ENCODE peak calls at places on chromosome 1, in nine cellular contexts. One of them, this sample, is unnamed.

GRCh38 chr1:47794530-47794929 is 202.7 kb downstream of the TRABD2B start:
- DNase-seq in iPS-NIHi11: no peak
- DNase-seq in NCI-H2029 treated with DMSO at 0.1 percent for 48 hours: no peak
- DNase-seq in PC-3: no peak
- DNase-seq in keratinocyte: no peak
- DNase-seq in NCI-H1105: no peak
- DNase-seq in HTR-8/SVneo: no peak
- DNase-seq in kidney glomerular epithelial cell: no peak
- DNase-seq in DMS153: no peak
- DNase-seq in this sample: no peak

GRCh38 chr1:165816801-165817497 is 10.5 kb upstream of the UCK2 start:
- DNase-seq in HTR-8/SVneo: no peak
- DNase-seq in kidney glomerular epithelial cell: no peak
- DNase-seq in NCI-H1105: no peak
- DNase-seq in keratinocyte: no peak
- DNase-seq in DMS153: no peak
- DNase-seq in NCI-H2029 treated with DMSO at 0.1 percent for 48 hours: no peak
- DNase-seq in PC-3: no peak
- DNase-seq in iPS-NIHi11: no peak
- DNase-seq in this sample: no peak

GRCh38 chr1:1926346-1926811 is 7.3 kb upstream of the TMEM52 start:
- DNase-seq in kidney glomerular epithelial cell: no peak
- DNase-seq in iPS-NIHi11: no peak
- DNase-seq in PC-3: no peak
- DNase-seq in NCI-H2029 treated with DMSO at 0.1 percent for 48 hours: no peak
- DNase-seq in keratinocyte: no peak
- DNase-seq in NCI-H1105: no peak
- DNase-seq in DMS153: no peak
- DNase-seq in HTR-8/SVneo: no peak
- DNase-seq in this sample: no peak

GRCh38 chr1:182642461-182642860 is 38.3 kb upstream of the RGS16 start:
- DNase-seq in kidney glomerular epithelial cell: no peak
- DNase-seq in NCI-H2029 treated with DMSO at 0.1 percent for 48 hours: no peak
- DNase-seq in HTR-8/SVneo: no peak
- DNase-seq in PC-3: no peak
- DNase-seq in NCI-H1105: no peak
- DNase-seq in iPS-NIHi11: no peak
- DNase-seq in DMS153: no peak
- DNase-seq in keratinocyte: no peak
- DNase-seq in this sample: no peak

GRCh38 chr1:9882296-9882944 is 27.6 kb downstream of the CTNNBIP1 start:
- DNase-seq in DMS153: no peak
- DNase-seq in keratinocyte: no peak
- DNase-seq in NCI-H2029 treated with DMSO at 0.1 percent for 48 hours: no peak
- DNase-seq in iPS-NIHi11: no peak
- DNase-seq in PC-3: no peak
- DNase-seq in kidney glomerular epithelial cell: no peak
- DNase-seq in NCI-H1105: no peak
- DNase-seq in HTR-8/SVneo: no peak
- DNase-seq in this sample: no peak

GRCh38 chr1:29410476-29410875 is 174.2 kb downstream of the PTPRU start:
- DNase-seq in NCI-H2029 treated with DMSO at 0.1 percent for 48 hours: peak
- DNase-seq in kidney glomerular epithelial cell: no peak
- DNase-seq in DMS153: peak
- DNase-seq in keratinocyte: no peak
- DNase-seq in PC-3: no peak
- DNase-seq in HTR-8/SVneo: no peak
- DNase-seq in iPS-NIHi11: no peak
- DNase-seq in NCI-H1105: peak
- DNase-seq in this sample: no peak

GRCh38 chr1:24003331-24003972 is 23.3 kb upstream of the SRSF10 start:
- DNase-seq in NCI-H2029 treated with DMSO at 0.1 percent for 48 hours: peak
- DNase-seq in PC-3: peak
- DNase-seq in iPS-NIHi11: peak
- DNase-seq in DMS153: peak
- DNase-seq in kidney glomerular epithelial cell: no peak
- DNase-seq in NCI-H1105: no peak
- DNase-seq in HTR-8/SVneo: peak
- DNase-seq in keratinocyte: no peak
- DNase-seq in this sample: no peak

GRCh38 chr1:228085287-228085926 is 2.9 kb downstream of the ARF1 start:
- DNase-seq in NCI-H1105: no peak
- DNase-seq in kidney glomerular epithelial cell: peak
- DNase-seq in PC-3: peak
- DNase-seq in NCI-H2029 treated with DMSO at 0.1 percent for 48 hours: no peak
- DNase-seq in DMS153: no peak
- DNase-seq in keratinocyte: no peak
- DNase-seq in HTR-8/SVneo: no peak
- DNase-seq in iPS-NIHi11: no peak
- DNase-seq in this sample: no peak

GRCh38 chr1:209850342-209850979 is 22.7 kb downstream of the UTP25 start:
- DNase-seq in DMS153: peak
- DNase-seq in NCI-H1105: peak
- DNase-seq in NCI-H2029 treated with DMSO at 0.1 percent for 48 hours: no peak
- DNase-seq in kidney glomerular epithelial cell: peak
- DNase-seq in keratinocyte: no peak
- DNase-seq in PC-3: peak
- DNase-seq in HTR-8/SVneo: peak
- DNase-seq in iPS-NIHi11: peak
- DNase-seq in this sample: no peak

GRCh38 chr1:25140073-25140797 is 92.1 kb downstream of the SYF2 start:
- DNase-seq in NCI-H1105: no peak
- DNase-seq in PC-3: no peak
- DNase-seq in NCI-H2029 treated with DMSO at 0.1 percent for 48 hours: no peak
- DNase-seq in DMS153: no peak
- DNase-seq in keratinocyte: no peak
- DNase-seq in HTR-8/SVneo: no peak
- DNase-seq in kidney glomerular epithelial cell: no peak
- DNase-seq in iPS-NIHi11: no peak
- DNase-seq in this sample: peak

GRCh38 chr1:52348704-52349301 is 17.2 kb downstream of the CC2D1B start:
- DNase-seq in keratinocyte: no peak
- DNase-seq in iPS-NIHi11: peak
- DNase-seq in NCI-H1105: peak
- DNase-seq in NCI-H2029 treated with DMSO at 0.1 percent for 48 hours: no peak
- DNase-seq in HTR-8/SVneo: no peak
- DNase-seq in kidney glomerular epithelial cell: no peak
- DNase-seq in DMS153: no peak
- DNase-seq in PC-3: peak
- DNase-seq in this sample: no peak

GRCh38 chr1:29569971-29570634 is 333.8 kb downstream of the PTPRU start:
- DNase-seq in PC-3: peak
- DNase-seq in DMS153: no peak
- DNase-seq in kidney glomerular epithelial cell: peak
- DNase-seq in NCI-H1105: no peak
- DNase-seq in keratinocyte: peak
- DNase-seq in iPS-NIHi11: no peak
- DNase-seq in NCI-H2029 treated with DMSO at 0.1 percent for 48 hours: no peak
- DNase-seq in HTR-8/SVneo: peak
- DNase-seq in this sample: no peak

GRCh38 chr1:66353207-66353606 is 180.7 kb upstream of the SGIP1 start:
- DNase-seq in keratinocyte: no peak
- DNase-seq in PC-3: no peak
- DNase-seq in NCI-H2029 treated with DMSO at 0.1 percent for 48 hours: no peak
- DNase-seq in iPS-NIHi11: peak
- DNase-seq in kidney glomerular epithelial cell: no peak
- DNase-seq in NCI-H1105: no peak
- DNase-seq in HTR-8/SVneo: no peak
- DNase-seq in DMS153: no peak
- DNase-seq in this sample: no peak

GRCh38 chr1:17098440-17099317 is 20.6 kb downstream of the PADI2 start:
- DNase-seq in NCI-H2029 treated with DMSO at 0.1 percent for 48 hours: no peak
- DNase-seq in iPS-NIHi11: no peak
- DNase-seq in keratinocyte: no peak
- DNase-seq in DMS153: no peak
- DNase-seq in NCI-H1105: no peak
- DNase-seq in PC-3: no peak
- DNase-seq in kidney glomerular epithelial cell: no peak
- DNase-seq in HTR-8/SVneo: no peak
- DNase-seq in this sample: no peak

GRCh38 chr1:85580046-85580411 is 532 bp upstream of the CCN1 start:
- DNase-seq in NCI-H1105: no peak
- DNase-seq in iPS-NIHi11: peak
- DNase-seq in DMS153: no peak
- DNase-seq in NCI-H2029 treated with DMSO at 0.1 percent for 48 hours: no peak
- DNase-seq in keratinocyte: no peak
- DNase-seq in kidney glomerular epithelial cell: peak
- DNase-seq in PC-3: peak
- DNase-seq in HTR-8/SVneo: no peak
- DNase-seq in this sample: peak

GRCh38 chr1:98940680-98941079 is 64.0 kb downstream of the PLPPR5 start:
- DNase-seq in NCI-H1105: no peak
- DNase-seq in DMS153: no peak
- DNase-seq in NCI-H2029 treated with DMSO at 0.1 percent for 48 hours: no peak
- DNase-seq in HTR-8/SVneo: peak
- DNase-seq in kidney glomerular epithelial cell: peak
- DNase-seq in PC-3: peak
- DNase-seq in keratinocyte: no peak
- DNase-seq in iPS-NIHi11: no peak
- DNase-seq in this sample: no peak

GRCh38 chr1:59043796-59044195 is 253.1 kb upstream of the FGGY start:
- DNase-seq in HTR-8/SVneo: peak
- DNase-seq in keratinocyte: no peak
- DNase-seq in NCI-H2029 treated with DMSO at 0.1 percent for 48 hours: no peak
- DNase-seq in kidney glomerular epithelial cell: peak
- DNase-seq in DMS153: no peak
- DNase-seq in NCI-H1105: no peak
- DNase-seq in PC-3: peak
- DNase-seq in iPS-NIHi11: no peak
- DNase-seq in this sample: no peak

GRCh38 chr1:53075206-53075605 is 13.2 kb downstream of the PODN start:
- DNase-seq in keratinocyte: no peak
- DNase-seq in kidney glomerular epithelial cell: no peak
- DNase-seq in HTR-8/SVneo: no peak
- DNase-seq in iPS-NIHi11: no peak
- DNase-seq in NCI-H2029 treated with DMSO at 0.1 percent for 48 hours: no peak
- DNase-seq in PC-3: no peak
- DNase-seq in NCI-H1105: no peak
- DNase-seq in DMS153: no peak
- DNase-seq in this sample: no peak

GRCh38 chr1:180269848-180270766 is 40.0 kb downstream of the LHX4 start:
- DNase-seq in NCI-H2029 treated with DMSO at 0.1 percent for 48 hours: no peak
- DNase-seq in iPS-NIHi11: peak
- DNase-seq in kidney glomerular epithelial cell: no peak
- DNase-seq in HTR-8/SVneo: no peak
- DNase-seq in DMS153: no peak
- DNase-seq in NCI-H1105: no peak
- DNase-seq in PC-3: peak
- DNase-seq in keratinocyte: no peak
- DNase-seq in this sample: no peak

GRCh38 chr1:197618065-197618464 is 157.2 kb downstream of the DENND1B start:
- DNase-seq in iPS-NIHi11: no peak
- DNase-seq in NCI-H2029 treated with DMSO at 0.1 percent for 48 hours: no peak
- DNase-seq in NCI-H1105: peak
- DNase-seq in DMS153: no peak
- DNase-seq in HTR-8/SVneo: no peak
- DNase-seq in kidney glomerular epithelial cell: no peak
- DNase-seq in PC-3: no peak
- DNase-seq in keratinocyte: no peak
- DNase-seq in this sample: no peak

GRCh38 chr1:153805042-153805745 is 30.0 kb downstream of the SLC27A3 start:
- DNase-seq in NCI-H1105: no peak
- DNase-seq in DMS153: peak
- DNase-seq in iPS-NIHi11: no peak
- DNase-seq in PC-3: peak
- DNase-seq in NCI-H2029 treated with DMSO at 0.1 percent for 48 hours: peak
- DNase-seq in HTR-8/SVneo: peak
- DNase-seq in keratinocyte: peak
- DNase-seq in kidney glomerular epithelial cell: peak
- DNase-seq in this sample: peak

GRCh38 chr1:58722414-58722813 is 22.6 kb upstream of the MYSM1 start:
- DNase-seq in HTR-8/SVneo: no peak
- DNase-seq in NCI-H2029 treated with DMSO at 0.1 percent for 48 hours: no peak
- DNase-seq in iPS-NIHi11: no peak
- DNase-seq in keratinocyte: no peak
- DNase-seq in kidney glomerular epithelial cell: no peak
- DNase-seq in DMS153: no peak
- DNase-seq in NCI-H1105: no peak
- DNase-seq in PC-3: no peak
- DNase-seq in this sample: no peak

GRCh38 chr1:108141604-108142003 is 58.5 kb downstream of the SLC25A24 start:
- DNase-seq in PC-3: peak
- DNase-seq in iPS-NIHi11: no peak
- DNase-seq in HTR-8/SVneo: no peak
- DNase-seq in NCI-H1105: no peak
- DNase-seq in NCI-H2029 treated with DMSO at 0.1 percent for 48 hours: no peak
- DNase-seq in kidney glomerular epithelial cell: no peak
- DNase-seq in DMS153: no peak
- DNase-seq in keratinocyte: peak
- DNase-seq in this sample: no peak

GRCh38 chr1:243471026-243471685 is 215.3 kb downstream of the SDCCAG8 start:
- DNase-seq in HTR-8/SVneo: no peak
- DNase-seq in NCI-H2029 treated with DMSO at 0.1 percent for 48 hours: no peak
- DNase-seq in keratinocyte: no peak
- DNase-seq in iPS-NIHi11: no peak
- DNase-seq in DMS153: no peak
- DNase-seq in kidney glomerular epithelial cell: no peak
- DNase-seq in PC-3: no peak
- DNase-seq in NCI-H1105: no peak
- DNase-seq in this sample: no peak

GRCh38 chr1:182615468-182616129 is 11.4 kb upstream of the RGS16 start:
- DNase-seq in PC-3: no peak
- DNase-seq in NCI-H1105: peak
- DNase-seq in keratinocyte: no peak
- DNase-seq in iPS-NIHi11: no peak
- DNase-seq in HTR-8/SVneo: no peak
- DNase-seq in DMS153: peak
- DNase-seq in NCI-H2029 treated with DMSO at 0.1 percent for 48 hours: no peak
- DNase-seq in kidney glomerular epithelial cell: no peak
- DNase-seq in this sample: no peak

GRCh38 chr1:230401763-230402294 is 24.3 kb downstream of the PGBD5 start:
- DNase-seq in PC-3: no peak
- DNase-seq in NCI-H1105: no peak
- DNase-seq in DMS153: no peak
- DNase-seq in keratinocyte: no peak
- DNase-seq in kidney glomerular epithelial cell: no peak
- DNase-seq in iPS-NIHi11: no peak
- DNase-seq in NCI-H2029 treated with DMSO at 0.1 percent for 48 hours: no peak
- DNase-seq in HTR-8/SVneo: no peak
- DNase-seq in this sample: no peak

GRCh38 chr1:217647791-217648190 is 16.6 kb downstream of the SPATA17 start:
- DNase-seq in DMS153: no peak
- DNase-seq in kidney glomerular epithelial cell: no peak
- DNase-seq in PC-3: peak
- DNase-seq in iPS-NIHi11: no peak
- DNase-seq in NCI-H2029 treated with DMSO at 0.1 percent for 48 hours: no peak
- DNase-seq in NCI-H1105: no peak
- DNase-seq in HTR-8/SVneo: no peak
- DNase-seq in keratinocyte: no peak
- DNase-seq in this sample: no peak

GRCh38 chr1:177384461-177384860 is 213.7 kb downstream of the BRINP2 start:
- DNase-seq in keratinocyte: no peak
- DNase-seq in HTR-8/SVneo: no peak
- DNase-seq in NCI-H1105: no peak
- DNase-seq in PC-3: peak
- DNase-seq in DMS153: no peak
- DNase-seq in kidney glomerular epithelial cell: no peak
- DNase-seq in NCI-H2029 treated with DMSO at 0.1 percent for 48 hours: no peak
- DNase-seq in iPS-NIHi11: no peak
- DNase-seq in this sample: no peak

GRCh38 chr1:244046907-244047738 is 4.0 kb upstream of the ZBTB18 start:
- DNase-seq in HTR-8/SVneo: no peak
- DNase-seq in PC-3: peak
- DNase-seq in keratinocyte: no peak
- DNase-seq in kidney glomerular epithelial cell: peak
- DNase-seq in iPS-NIHi11: no peak
- DNase-seq in DMS153: peak
- DNase-seq in NCI-H1105: no peak
- DNase-seq in NCI-H2029 treated with DMSO at 0.1 percent for 48 hours: no peak
- DNase-seq in this sample: no peak

GRCh38 chr1:226973371-226973897 is 33.3 kb downstream of the COQ8A start:
- DNase-seq in iPS-NIHi11: no peak
- DNase-seq in NCI-H2029 treated with DMSO at 0.1 percent for 48 hours: no peak
- DNase-seq in NCI-H1105: no peak
- DNase-seq in HTR-8/SVneo: no peak
- DNase-seq in PC-3: no peak
- DNase-seq in DMS153: no peak
- DNase-seq in kidney glomerular epithelial cell: no peak
- DNase-seq in keratinocyte: no peak
- DNase-seq in this sample: no peak

GRCh38 chr1:231019711-231020110 is 20.3 kb downstream of the FAM89A start:
- DNase-seq in PC-3: no peak
- DNase-seq in iPS-NIHi11: no peak
- DNase-seq in HTR-8/SVneo: no peak
- DNase-seq in NCI-H1105: no peak
- DNase-seq in kidney glomerular epithelial cell: no peak
- DNase-seq in keratinocyte: no peak
- DNase-seq in NCI-H2029 treated with DMSO at 0.1 percent for 48 hours: no peak
- DNase-seq in DMS153: no peak
- DNase-seq in this sample: no peak

This sample was measured in GM12891.